ENCODE peak calls at places on chromosomes 2 and 18, in five cellular contexts. A is HepG2, D is K562, F is GM12878, X is H1. O is an unnamed sample.

GRCh38 chr2:219440388-219441256 is 6.0 kb downstream of the SPEG start:
- DNase-seq in A (no peak), D (no peak), F (no peak), X (no peak), O (no peak)

GRCh38 chr2:241010531-241011295 is 12.3 kb downstream of the SNED1 start:
- DNase-seq in A (no peak), D (no peak), F (no peak), X (no peak), O (no peak)

GRCh38 chr18:52236134-52236533 is 103.9 kb upstream of the DCC start:
- DNase-seq in A (no peak), D (no peak), F (no peak), X (no peak), O (no peak)

GRCh38 chr2:226683196-226683595 is 116.4 kb downstream of the IRS1 start:
- DNase-seq in A (no peak), D (no peak), F (no peak), X (no peak), O (no peak)

GRCh38 chr2:177506506-177506905 is 113.9 kb downstream of the AGPS start:
- DNase-seq in A (no peak), D (no peak), F (no peak), X (no peak), O (no peak)

GRCh38 chr2:55519908-55520885 is 679 bp downstream of the CFAP36 start:
- DNase-seq in A (peak; percentile 25), D (peak; percentile 45), F (no peak), X (no peak), O (no peak)

GRCh38 chr2:6352906-6353515 is 512.7 kb downstream of the CMPK2 start:
- DNase-seq in A (peak; percentile 33), D (no peak), F (no peak), X (peak; percentile 88), O (no peak)

GRCh38 chr2:60470340-60470739 is 83.1 kb downstream of the BCL11A start:
- DNase-seq in A (no peak), D (no peak), F (no peak), X (no peak), O (no peak)

GRCh38 chr2:163752252-163752651 is 16.4 kb upstream of the FIGN start:
- DNase-seq in A (no peak), D (no peak), F (no peak), X (no peak), O (no peak)

GRCh38 chr2:132656213-132656612 is 13.8 kb downstream of the LYPD1 start:
- DNase-seq in A (no peak), D (no peak), F (no peak), X (no peak), O (no peak)

GRCh38 chr2:173568054-173568453 is 213.4 kb downstream of the CDCA7 start:
- DNase-seq in A (peak; percentile 23), D (peak; percentile 29), F (no peak), X (peak; percentile 72), O (peak; percentile 37)

GRCh38 chr2:161369311-161369710 is 46.8 kb upstream of the TBR1 start:
- DNase-seq in A (no peak), D (no peak), F (no peak), X (no peak), O (no peak)

GRCh38 chr2:81436256-81436655 is 1131.7 kb upstream of the LRRTM1 start:
- DNase-seq in A (peak; percentile 7), D (no peak), F (no peak), X (no peak), O (peak; percentile 63)

GRCh38 chr2:69693472-69694450 is 48.2 kb upstream of the ANXA4 start:
- DNase-seq in A (no peak), D (no peak), F (peak; percentile 63), X (no peak), O (no peak)

GRCh38 chr2:240556553-240557100 is 1.2 kb downstream of the ANKMY1 start:
- DNase-seq in A (peak; percentile 57), D (peak; percentile 30), F (no peak), X (peak; percentile 79), O (no peak)

GRCh38 chr2:16617282-16618266 is 48.1 kb downstream of the CYRIA start:
- DNase-seq in A (no peak), D (peak; percentile 57), F (no peak), X (peak; percentile 66), O (no peak)

GRCh38 chr2:38237311-38237710 is 139.8 kb downstream of the ATL2 start:
- DNase-seq in A (no peak), D (no peak), F (no peak), X (no peak), O (no peak)
- TF ChIP-seq SIN3A in A (no peak), D (no peak), F (no peak), X (no peak), O (no peak)

DNA sequence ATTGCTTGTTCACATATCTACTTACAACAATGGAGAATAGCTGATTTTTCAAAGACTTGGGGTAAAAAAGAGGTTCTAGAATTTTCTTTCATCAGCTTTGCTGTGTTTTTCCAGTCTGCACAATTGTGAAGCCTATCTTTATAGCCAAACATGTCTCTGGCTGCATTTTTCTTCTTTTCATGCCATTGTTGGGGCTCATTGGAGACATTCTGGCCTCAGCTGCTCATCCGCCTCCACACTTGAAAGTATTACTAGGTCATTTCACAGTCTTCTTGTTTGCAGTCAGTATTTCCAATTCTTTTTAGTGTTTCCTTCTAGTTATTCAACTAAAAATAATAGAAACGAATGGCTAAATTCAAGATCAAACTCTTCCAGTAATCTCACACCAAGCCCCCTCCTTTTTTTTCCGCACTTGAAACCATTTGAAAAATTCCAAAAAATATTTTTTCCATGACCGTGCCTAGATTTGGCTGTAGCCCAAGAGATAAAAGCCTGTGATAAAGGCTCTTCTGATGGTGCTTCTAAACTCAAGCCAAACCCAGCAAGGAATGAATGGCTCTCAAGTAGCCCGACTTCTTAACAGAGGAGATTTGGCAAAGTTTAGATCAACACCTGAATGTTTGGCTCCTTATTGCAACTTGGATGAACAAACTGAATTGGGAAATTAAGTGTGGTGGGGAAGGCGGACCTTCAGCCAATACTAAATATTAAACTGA is 103.4 kb downstream of the NRP2 start:
- DNase-seq in A (no peak), D (no peak), F (no peak), X (no peak), O (no peak)
- TF ChIP-seq ATF3 in A (no peak), D (no peak), F (no peak), X (no peak), O (no peak)

GRCh38 chr2:18171191-18172139 is 293.0 kb downstream of the KCNS3 start:
- DNase-seq in A (no peak), D (no peak), F (no peak), X (no peak), O (no peak)
- TF ChIP-seq SRF in A (no peak), D (no peak), F (no peak), X (no peak), O (no peak)

DNA sequence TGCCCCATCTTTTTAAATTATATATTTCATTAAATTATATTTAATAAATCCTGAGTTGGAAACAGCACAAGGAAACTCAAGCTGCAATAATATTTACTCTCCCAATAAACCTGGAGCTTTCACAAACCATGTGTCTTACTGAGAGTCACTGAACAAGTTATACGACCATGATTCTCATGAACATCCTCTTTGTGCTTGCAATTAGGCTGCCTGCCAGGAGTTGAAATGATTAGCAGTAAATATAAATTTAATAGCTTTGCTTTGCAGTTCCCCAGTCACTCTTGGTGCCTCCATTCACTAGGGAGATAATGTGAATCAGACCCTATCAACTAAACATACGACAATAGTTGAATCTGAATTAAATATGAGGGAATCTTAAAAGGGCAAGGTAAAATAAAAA is 905.1 kb downstream of the NRXN1 start:
- DNase-seq in A (no peak), D (no peak), F (no peak), X (no peak), O (no peak)
- TF ChIP-seq SIN3A in A (no peak), D (no peak), F (no peak), X (no peak), O (no peak)

GRCh38 chr2:223860809-223861738 is 23.7 kb upstream of the AP1S3 start:
- DNase-seq in A (peak; percentile 97), D (no peak), F (no peak), X (no peak), O (peak; percentile 82)
- TF ChIP-seq ATF3 in A (peak; percentile 72), D (no peak), F (no peak), X (no peak), O (no peak)